ENCODE peak calls at places on chromosomes 4 and X, in four cellular contexts. K is astrocyte of the spinal cord, Z is ELR, F is NCI-H1092. U is an unnamed sample.

GRCh38 chrX:40406330-40406859 is 174.4 kb upstream of the ATP6AP2 start:
- DNase-seq in K (no peak), Z (no peak), F (no peak), U (no peak)

GRCh38 chrX:15465896-15466651 is 27.1 kb downstream of the PIR start:
- DNase-seq in K (no peak), Z (no peak), F (no peak), U (no peak)

GRCh38 chrX:104315555-104315954 is 60.8 kb upstream of the ESX1 start:
- DNase-seq in K (peak), Z (peak), F (no peak), U (peak)

GRCh38 chrX:119512145-119512800 is 44.0 kb downstream of the SLC25A5 start:
- DNase-seq in K (peak), Z (peak), F (peak), U (peak)

GRCh38 chr4:3344596-3344995 is 51.8 kb downstream of the RGS12 start:
- DNase-seq in K (no peak), Z (no peak), F (no peak), U (no peak)

GRCh38 chr4:6222761-6223292 is 22.5 kb upstream of the JAKMIP1 start:
- DNase-seq in K (no peak), Z (no peak), F (no peak), U (no peak)

GRCh38 chrX:155612312-155613224 is at the start of gene TMLHE:
- DNase-seq in K (peak), Z (peak), F (peak), U (peak)

GRCh38 chr4:128796934-128797333 is 12.6 kb upstream of the JADE1 start:
- DNase-seq in K (no peak), Z (peak), F (no peak), U (no peak)

GRCh38 chr4:148007303-148007702 is 275.4 kb downstream of the ARHGAP10 start:
- DNase-seq in K (peak), Z (peak), F (no peak), U (peak)

GRCh38 chr4:41361831-41362646 is 105.3 kb downstream of the UCHL1 start:
- DNase-seq in K (no peak), Z (peak), F (no peak), U (no peak)

U was measured in brain microvascular endothelial cell.